ENCODE peak calls at places on chromosomes 13 and 19, in seven cellular contexts. L is H9, G is neuronal stem cell, Y is mesendoderm, N is mesenchymal stem cell, Q is IMR-90, U is H1. D is an unnamed sample. For H3K4me1, the result is how much of the 10 kb centered on the place peaks cover.

GRCh38 chr19:54418030-54418929 is 3.0 kb downstream of the TTYH1 start:
- DNase-seq in Y (peak), N (peak), U (peak), Q (peak), L (no peak), G (no peak), D (no peak)

GRCh38 chr13:112772929-112773328 is 83.1 kb downstream of the ATP11A start:
- DNase-seq in U (no peak), L (no peak), G (no peak), Q (no peak), Y (no peak), N (no peak), D (no peak)

GRCh38 chr13:31022491-31022890 is 90.0 kb downstream of the TEX26 start:
- DNase-seq in Q (no peak), N (no peak), L (no peak), Y (no peak), G (no peak), U (no peak), D (no peak)

GRCh38 chr19:2324220-2324948 is 4.0 kb downstream of the LSM7 start:
- DNase-seq in Y (no peak), L (no peak), Q (no peak), G (no peak), N (no peak), U (no peak), D (no peak)

GRCh38 chr19:30244533-30244932 is 127.7 kb upstream of the ZNF536 start:
- DNase-seq in N (no peak), L (no peak), U (no peak), G (no peak), Q (no peak), Y (no peak), D (no peak)

GRCh38 chr19:5669212-5669611 is 11.1 kb downstream of the MICOS13 start:
- DNase-seq in Y (no peak), L (no peak), U (no peak), Q (no peak), G (no peak), N (no peak), D (no peak)

GRCh38 chr13:42876270-42876714 is 94.9 kb downstream of the FAM216B start:
- DNase-seq in L (peak), U (no peak), N (no peak), Q (no peak), G (no peak), Y (peak), D (peak)

GRCh38 chr13:98103531-98103930 is 39.4 kb upstream of the FARP1 start:
- DNase-seq in G (no peak), U (no peak), Y (no peak), N (no peak), L (no peak), Q (no peak), D (no peak)

GRCh38 chr13:101453784-101454201 is 1.3 kb downstream of the ITGBL1 start:
- DNase-seq in G (no peak), Y (no peak), N (no peak), Q (no peak), L (peak), U (no peak), D (peak)

GRCh38 chr13:40595693-40596092 is 70.7 kb downstream of the FOXO1 start:
- DNase-seq in N (no peak), L (no peak), Y (no peak), U (no peak), Q (no peak), G (no peak), D (peak)

DNA sequence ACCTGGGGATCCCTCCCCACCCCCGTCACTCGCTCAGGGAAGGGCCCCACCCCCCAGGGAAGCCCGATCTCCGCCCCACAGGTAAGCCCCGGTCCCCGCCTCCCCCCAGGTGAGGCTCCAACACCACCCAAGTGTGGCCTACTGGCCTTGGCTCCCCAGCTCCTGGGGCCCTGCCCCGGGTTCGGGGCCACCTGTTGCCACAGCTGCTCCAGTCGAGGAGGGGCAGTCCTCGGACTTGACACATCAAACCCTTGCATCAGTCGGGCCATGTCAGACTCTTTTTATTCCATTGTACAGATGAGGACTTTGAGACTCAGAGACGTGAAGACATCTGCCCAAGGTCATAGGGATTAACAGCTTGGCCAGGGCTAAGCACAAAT is 514 bp downstream of the CC2D1A start:
- DNase-seq in Q (no peak), N (no peak), G (no peak), U (no peak), Y (no peak), L (no peak), D (no peak)
- H3K18ac ChIP-seq in Q (no peak), N (no peak), G (peak), U (peak), Y (no peak), L (no peak), D (peak)

DNA sequence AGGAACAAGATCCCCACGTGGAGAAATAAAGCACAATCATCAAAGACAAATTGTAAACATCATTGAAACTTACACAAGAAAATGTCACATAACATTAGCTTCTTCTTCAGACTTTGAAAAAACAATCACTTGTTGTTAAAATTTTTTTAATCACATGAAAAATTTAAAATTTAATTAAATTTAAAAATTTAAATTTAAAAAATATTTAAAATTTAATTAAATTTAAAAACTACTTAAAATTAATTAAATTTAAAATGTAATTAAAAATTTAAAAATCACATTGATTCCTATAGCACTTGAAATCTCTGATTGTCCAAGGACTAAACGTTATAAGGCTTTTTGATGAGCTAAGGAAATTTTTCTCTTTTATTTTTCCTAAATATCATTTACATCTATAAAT is 25.3 kb upstream of the XPO4 start:
- DNase-seq in U (no peak), Y (no peak), G (no peak), Q (no peak), N (no peak), L (no peak), D (no peak)
- H2BK120ac ChIP-seq in U (no peak), Y (no peak), G (no peak), Q (no peak), N (no peak), L (no peak), D (no peak)

GRCh38 chr19:15315101-15315500 is 17.2 kb downstream of the BRD4 start:
- DNase-seq in Q (no peak), U (no peak), L (no peak), N (no peak), G (no peak), Y (no peak), D (peak)
- H3K4me1 ChIP-seq in Q (under half), U (under half), L (under half), N (under half), G (under half), Y (under half), D (under half)

DNA sequence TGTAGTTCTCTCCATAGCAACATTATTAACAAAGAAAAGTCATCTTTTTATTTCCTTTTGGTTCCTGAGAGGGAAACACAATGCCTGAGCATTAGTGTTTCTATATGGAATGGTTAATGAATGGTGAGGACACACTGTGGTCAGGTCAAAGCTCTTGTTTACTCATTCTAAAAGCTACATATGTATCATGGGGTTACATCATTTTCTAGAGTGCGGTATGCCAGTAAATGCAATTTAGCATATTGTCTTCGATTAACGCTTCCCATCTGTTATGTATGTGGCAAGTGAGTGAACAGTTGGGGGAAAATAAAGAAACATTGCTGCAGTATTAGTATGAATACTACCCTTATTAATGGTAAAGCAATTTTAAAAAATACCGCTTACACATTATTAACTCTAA is 1152.2 kb upstream of the SPRY2 start:
- DNase-seq in Q (no peak), Y (no peak), U (no peak), N (no peak), L (no peak), G (no peak), D (no peak)
- H3K18ac ChIP-seq in Q (no peak), Y (no peak), U (no peak), N (no peak), L (no peak), G (no peak), D (no peak)

GRCh38 chr13:33138441-33138840 is 122.2 kb downstream of the KL start:
- DNase-seq in Q (no peak), G (no peak), Y (no peak), U (no peak), N (no peak), L (no peak), D (no peak)
- H2BK120ac ChIP-seq in Q (no peak), G (no peak), Y (no peak), U (no peak), N (no peak), L (no peak), D (no peak)

GRCh38 chr13:50891206-50891605 is 18.4 kb upstream of the RNASEH2B start:
- DNase-seq in Q (no peak), G (no peak), U (no peak), Y (no peak), L (no peak), N (no peak), D (no peak)
- H3K4me1 ChIP-seq in Q (under half), G (under half), U (under half), Y (under half), L (under half), N (under half), D (under half)

GRCh38 chr19:49425922-49426592 is 869 bp downstream of the GFY start:
- DNase-seq in N (no peak), G (no peak), L (peak), U (peak), Y (peak), Q (no peak), D (no peak)

GRCh38 chr19:49425178-49425577 is at the start of gene GFY:
- DNase-seq in N (no peak), L (no peak), Y (no peak), U (no peak), Q (no peak), G (no peak), D (no peak)

GRCh38 chr19:49428547-49429451 is 3.6 kb downstream of the GFY start:
- DNase-seq in N (no peak), L (no peak), Q (no peak), G (no peak), U (peak), Y (no peak), D (no peak)

GRCh38 chr19:49427855-49428546 is 2.8 kb downstream of the GFY start:
- DNase-seq in G (no peak), Y (peak), U (peak), N (no peak), Q (no peak), L (peak), D (no peak)

GRCh38 chr19:49427339-49427738 is 2.2 kb downstream of the GFY start:
- DNase-seq in G (no peak), Q (no peak), Y (no peak), U (no peak), L (no peak), N (no peak), D (no peak)
- H3K18ac ChIP-seq in G (peak), Q (no peak), Y (no peak), U (no peak), L (no peak), N (no peak), D (no peak)

GRCh38 chr13:29566864-29567263 is 28.6 kb downstream of the SLC7A1 start:
- DNase-seq in U (no peak), L (no peak), Q (no peak), N (no peak), Y (no peak), G (no peak), D (no peak)
- H2BK120ac ChIP-seq in U (no peak), L (no peak), Q (no peak), N (no peak), Y (no peak), G (no peak), D (no peak)

GRCh38 chr19:13083627-13084026 is 19.0 kb downstream of the LYL1 start:
- DNase-seq in Y (no peak), N (no peak), Q (no peak), U (no peak), G (no peak), L (no peak), D (no peak)

GRCh38 chr19:13082192-13083007 is 20.3 kb downstream of the LYL1 start:
- DNase-seq in G (no peak), U (no peak), L (peak), N (peak), Q (peak), Y (peak), D (peak)

GRCh38 chr19:13085673-13086072 is 17.0 kb downstream of the LYL1 start:
- DNase-seq in Y (no peak), G (no peak), N (peak), L (no peak), Q (no peak), U (no peak), D (no peak)

GRCh38 chr19:13086341-13086740 is 16.3 kb downstream of the LYL1 start:
- DNase-seq in U (no peak), N (no peak), Y (no peak), Q (no peak), G (no peak), L (no peak), D (no peak)

DNA sequence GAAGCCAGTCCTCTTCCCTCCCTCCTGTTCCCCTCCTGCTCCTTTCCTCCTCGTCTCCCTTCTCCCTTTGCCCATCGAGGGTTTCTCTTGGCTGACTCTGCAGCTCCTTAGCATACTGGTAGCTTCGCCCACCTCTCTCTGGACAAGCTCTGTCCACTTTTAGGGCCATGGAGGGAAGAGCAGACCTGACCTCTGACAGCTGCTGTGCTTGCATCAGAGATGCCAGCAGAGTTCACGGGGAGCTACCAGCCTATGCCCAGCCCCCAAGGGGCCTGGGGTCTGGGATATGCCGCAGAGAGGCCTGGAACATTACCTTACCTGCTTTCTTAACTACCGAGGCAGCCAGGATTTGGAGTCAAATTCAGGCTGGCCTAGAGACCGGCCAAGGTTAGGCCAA is 19.7 kb downstream of the LYL1 start:
- DNase-seq in Q (no peak), L (no peak), N (no peak), G (no peak), U (no peak), Y (no peak), D (no peak)
- H3K4me1 ChIP-seq in Q (under half), L (under half), N (under half), G (under half), U (under half), Y (under half), D (under half)

D was measured in trophoblast cell.